ENCODE peak calls at places on chromosomes 13 and 19, in five cellular contexts. K is PC-3; S is ovary; E is kidney epithelial cell; P is CD8-positive, alpha-beta T cell. Y is an unnamed sample.
A peak's percentile ranks its signal among the peaks of the same experiment; 100 is the strongest.

GRCh38 chr19:35269425-35270117 is 809 bp downstream of the USF2 start:
- DNase-seq in K (peak; percentile 76), S (peak; percentile 92), E (peak; percentile 37), P (peak; percentile 57), Y (peak; percentile 89)

GRCh38 chr19:3803114-3803888 is 17.1 kb upstream of the MATK start:
- DNase-seq in K (no peak), S (no peak), E (no peak), P (no peak), Y (no peak)

GRCh38 chr13:29605860-29606526 is 10.5 kb upstream of the SLC7A1 start:
- DNase-seq in K (no peak), S (no peak), E (no peak), P (no peak), Y (no peak)

GRCh38 chr19:38805180-38805579 is 7.6 kb downstream of the LGALS4 start:
- DNase-seq in K (peak; percentile 35), S (no peak), E (no peak), P (no peak), Y (no peak)

GRCh38 chr13:29140277-29140676 is 320.1 kb downstream of the MTUS2 start:
- DNase-seq in K (no peak), S (no peak), E (peak; percentile 70), P (no peak), Y (peak; percentile 53)

GRCh38 chr13:21481359-21481758 is 22.3 kb upstream of the ZDHHC20 start:
- DNase-seq in K (peak; percentile 56), S (no peak), E (no peak), P (no peak), Y (no peak)

GRCh38 chr19:45350477-45351058 is 10.0 kb downstream of the KLC3 start:
- DNase-seq in K (no peak), S (no peak), E (no peak), P (no peak), Y (no peak)

GRCh38 chr19:4220188-4220587 is 9.1 kb upstream of the EBI3 start:
- DNase-seq in K (no peak), S (no peak), E (no peak), P (no peak), Y (no peak)

GRCh38 chr13:46759861-46760260 is 37.1 kb downstream of the ESD start:
- DNase-seq in K (peak; percentile 33), S (no peak), E (no peak), P (no peak), Y (peak; percentile 34)

GRCh38 chr13:97005631-97006262 is 11.5 kb upstream of the OXGR1 start:
- DNase-seq in K (peak; percentile 9), S (no peak), E (no peak), P (no peak), Y (peak; percentile 57)

GRCh38 chr13:21613791-21614190 is 9.8 kb upstream of the MICU2 start:
- DNase-seq in K (peak; percentile 2), S (no peak), E (no peak), P (no peak), Y (no peak)

GRCh38 chr13:21557995-21558394 is 46.0 kb downstream of the MICU2 start:
- DNase-seq in K (peak; percentile 51), S (no peak), E (no peak), P (no peak), Y (peak; percentile 59)

GRCh38 chr13:61286148-61286745 is 129.4 kb downstream of the PCDH20 start:
- DNase-seq in K (peak; percentile 42), S (no peak), E (no peak), P (no peak), Y (no peak)

GRCh38 chr13:23953860-23954512 is 56.7 kb upstream of the C1QTNF9B start:
- DNase-seq in K (no peak), S (no peak), E (no peak), P (no peak), Y (no peak)

GRCh38 chr19:5491565-5491964 is 36.3 kb downstream of the ZNRF4 start:
- DNase-seq in K (no peak), S (no peak), E (no peak), P (no peak), Y (no peak)

GRCh38 chr19:5489511-5489910 is 34.3 kb downstream of the ZNRF4 start:
- DNase-seq in K (no peak), S (no peak), E (no peak), P (no peak), Y (no peak)

GRCh38 chr19:5485286-5485636 is 30.0 kb downstream of the ZNRF4 start:
- DNase-seq in K (no peak), S (no peak), E (no peak), P (no peak), Y (no peak)

GRCh38 chr19:5484398-5485285 is 29.4 kb downstream of the ZNRF4 start:
- DNase-seq in K (no peak), S (no peak), E (no peak), P (no peak), Y (peak; percentile 24)

GRCh38 chr19:5487222-5487621 is 32.0 kb downstream of the ZNRF4 start:
- DNase-seq in K (peak; percentile 72), S (no peak), E (no peak), P (no peak), Y (no peak)
- H3K27me3 ChIP-seq in K (peaks cover 25% of the 10 kb centered on the region), S (no peaks in the 10 kb centered on the region), E (peaks cover 16% of the 10 kb centered on the region), P (peaks cover 5% of the 10 kb centered on the region), Y (no peaks in the 10 kb centered on the region)

DNA sequence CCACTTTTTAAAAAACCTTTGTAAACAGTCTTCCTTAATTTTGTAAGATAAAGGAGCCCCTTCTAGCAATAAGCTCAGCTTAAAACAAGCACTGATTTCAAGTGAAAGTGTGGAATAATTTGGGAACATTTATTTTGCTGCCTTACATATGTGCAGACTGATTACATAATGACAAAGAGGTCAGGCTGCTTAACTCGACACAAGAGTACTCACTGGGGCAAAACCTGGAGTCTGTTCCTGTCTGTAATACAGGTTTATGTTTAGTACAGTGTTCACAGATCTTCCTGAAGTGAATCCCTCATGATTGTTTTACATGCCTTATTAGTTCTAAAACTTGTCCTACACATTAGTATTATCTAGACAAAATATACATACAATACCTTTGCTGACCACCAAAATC is 609.8 kb downstream of the LMO7 start:
- DNase-seq in K (no peak), S (no peak), E (no peak), P (no peak), Y (peak; percentile 11)
- H3K27me3 ChIP-seq in K (peaks cover 6% of the 10 kb centered on the region), S (no peaks in the 10 kb centered on the region), E (no peaks in the 10 kb centered on the region), P (no peaks in the 10 kb centered on the region), Y (no peaks in the 10 kb centered on the region)

DNA sequence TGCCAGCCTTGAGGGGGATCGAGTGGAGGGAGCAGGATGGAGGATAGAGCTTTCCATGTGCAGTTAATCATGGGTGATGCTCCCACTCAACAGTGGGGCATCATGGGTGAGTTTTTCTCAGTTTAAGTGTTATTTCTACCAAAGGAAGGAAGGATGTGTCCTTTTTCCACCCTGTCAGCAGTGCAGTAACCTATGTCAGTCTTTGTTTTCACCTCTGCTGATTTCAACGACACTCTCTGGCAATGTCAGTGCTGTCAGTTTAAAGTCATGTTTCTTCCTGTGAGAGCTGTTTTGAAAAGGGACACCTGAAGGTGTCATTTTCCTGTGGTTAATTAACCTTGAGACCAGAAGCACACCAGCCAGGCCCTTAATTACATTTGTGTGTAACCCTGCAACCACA is 755.7 kb downstream of the OLFM4 start:
- DNase-seq in K (no peak), S (no peak), E (no peak), P (no peak), Y (no peak)
- H3K27me3 ChIP-seq in K (no peaks in the 10 kb centered on the region), S (no peaks in the 10 kb centered on the region), E (peaks cover 9% of the 10 kb centered on the region), P (no peaks in the 10 kb centered on the region), Y (no peaks in the 10 kb centered on the region)

GRCh38 chr19:55431183-55431582 is 11.9 kb downstream of the SHISA7 start:
- DNase-seq in K (no peak), S (no peak), E (no peak), P (no peak), Y (no peak)
- H3K27me3 ChIP-seq in K (peaks cover 2% of the 10 kb centered on the region), S (no peaks in the 10 kb centered on the region), E (peaks cover 34% of the 10 kb centered on the region), P (peaks cover 9% of the 10 kb centered on the region), Y (no peaks in the 10 kb centered on the region)

DNA sequence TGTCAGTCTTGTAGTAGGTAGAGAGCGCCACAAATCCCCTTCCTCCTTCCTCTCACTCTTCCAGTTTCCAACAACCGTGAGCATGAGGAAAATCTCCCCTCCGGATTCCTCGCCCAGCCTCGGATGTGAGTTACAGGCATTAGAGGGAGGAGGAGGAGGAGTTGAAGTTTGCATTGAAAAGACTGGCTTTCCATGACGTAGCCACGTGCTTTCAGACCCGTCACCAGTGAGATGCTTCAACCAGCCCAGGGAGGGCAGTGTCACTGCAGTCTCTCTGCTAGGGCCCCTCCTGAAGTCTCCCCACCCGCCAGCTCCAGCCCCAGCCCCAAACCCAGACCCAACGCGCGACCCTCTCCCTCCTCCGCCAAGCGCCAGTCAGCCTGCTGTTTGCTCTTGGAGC is 444 bp upstream of the FGF14 start:
- DNase-seq in K (no peak), S (no peak), E (peak; percentile 14), P (no peak), Y (peak; percentile 23)
- H3K27me3 ChIP-seq in K (peaks cover 65% of the 10 kb centered on the region), S (no peaks in the 10 kb centered on the region), E (peaks cover 11% of the 10 kb centered on the region), P (peaks cover 27% of the 10 kb centered on the region), Y (peaks cover 78% of the 10 kb centered on the region)

GRCh38 chr19:18229474-18229873 is 3.2 kb upstream of the PDE4C start:
- DNase-seq in K (no peak), S (no peak), E (no peak), P (no peak), Y (no peak)

GRCh38 chr19:18227781-18228271 is 1.6 kb upstream of the PDE4C start:
- DNase-seq in K (no peak), S (no peak), E (no peak), P (no peak), Y (no peak)

GRCh38 chr19:18230941-18231734 is 4.9 kb upstream of the PDE4C start:
- DNase-seq in K (no peak), S (no peak), E (no peak), P (no peak), Y (no peak)

GRCh38 chr19:18231775-18232174 is 5.5 kb upstream of the PDE4C start:
- DNase-seq in K (no peak), S (no peak), E (no peak), P (no peak), Y (peak; percentile 13)

GRCh38 chr19:18229915-18230314 is 3.7 kb upstream of the PDE4C start:
- DNase-seq in K (no peak), S (no peak), E (no peak), P (no peak), Y (no peak)
- H3K27me3 ChIP-seq in K (peaks cover 9% of the 10 kb centered on the region), S (peaks cover 4% of the 10 kb centered on the region), E (peaks cover 68% of the 10 kb centered on the region), P (peaks cover 58% of the 10 kb centered on the region), Y (no peaks in the 10 kb centered on the region)

DNA sequence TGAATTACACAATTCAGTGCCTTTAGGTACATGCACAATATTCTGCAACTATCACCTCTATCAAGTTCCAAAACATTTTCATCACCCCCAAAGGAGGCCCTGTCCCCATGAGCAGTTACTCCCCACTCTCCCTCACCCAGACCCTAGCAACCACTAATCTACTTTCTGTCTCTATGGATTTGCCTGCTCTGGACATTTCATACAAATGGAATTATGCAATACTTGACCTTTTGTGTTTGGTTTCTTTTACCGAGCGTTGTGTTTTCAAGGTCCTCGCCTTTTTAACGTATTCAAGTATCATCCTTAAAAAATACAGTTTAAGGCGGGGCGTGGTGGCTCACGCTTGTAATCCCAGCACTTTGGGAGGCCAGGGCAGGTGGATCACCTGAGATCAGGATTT is 159.6 kb downstream of the IER2 start:
- DNase-seq in K (no peak), S (no peak), E (no peak), P (no peak), Y (no peak)
- H3K27me3 ChIP-seq in K (peaks cover 42% of the 10 kb centered on the region), S (no peaks in the 10 kb centered on the region), E (no peaks in the 10 kb centered on the region), P (no peaks in the 10 kb centered on the region), Y (no peaks in the 10 kb centered on the region)

DNA sequence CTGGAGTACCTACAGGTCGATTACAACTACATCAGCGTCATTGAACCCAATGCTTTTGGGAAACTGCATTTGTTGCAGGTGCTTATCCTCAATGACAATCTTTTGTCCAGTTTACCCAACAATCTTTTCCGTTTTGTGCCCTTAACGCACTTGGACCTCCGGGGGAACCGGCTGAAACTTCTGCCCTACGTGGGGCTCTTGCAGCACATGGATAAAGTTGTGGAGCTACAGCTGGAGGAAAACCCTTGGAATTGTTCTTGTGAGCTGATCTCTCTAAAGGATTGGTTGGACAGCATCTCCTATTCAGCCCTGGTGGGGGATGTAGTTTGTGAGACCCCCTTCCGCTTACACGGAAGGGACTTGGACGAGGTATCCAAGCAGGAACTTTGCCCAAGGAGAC is 4.7 kb downstream of the SLITRK5 start:
- DNase-seq in K (no peak), S (no peak), E (no peak), P (no peak), Y (no peak)
- H3K27me3 ChIP-seq in K (peaks cover 5% of the 10 kb centered on the region), S (no peaks in the 10 kb centered on the region), E (peaks cover 60% of the 10 kb centered on the region), P (peaks cover 22% of the 10 kb centered on the region), Y (peaks cover 93% of the 10 kb centered on the region)